ENCODE peak calls at places on chromosomes 12 and 14, in four cellular contexts. I is PC-9, V is GM23338, Z is GM23248. P is an unnamed sample. For H3F3A, the result is how much of the 10 kb centered on the place peaks cover.

GRCh38 chr12:47267571-47267970 is 187.8 kb upstream of the AMIGO2 start:
- DNase-seq in Z (peak), I (no peak), V (no peak), P (no peak)

GRCh38 chr14:99195602-99196309 is 76.2 kb downstream of the BCL11B start:
- DNase-seq in Z (peak), V (no peak), I (no peak), P (no peak)

GRCh38 chr12:112252184-112252583 is 126.8 kb downstream of the TRAFD1 start:
- DNase-seq in V (no peak), I (no peak), Z (peak), P (no peak)

GRCh38 chr14:85056228-85056627 is 473.7 kb upstream of the FLRT2 start:
- DNase-seq in I (no peak), V (no peak), Z (no peak), P (no peak)

GRCh38 chr12:118061011-118061875 is at the start of gene WSB2:
- DNase-seq in Z (peak), V (peak), I (peak), P (peak)

GRCh38 chr12:51814311-51815088 is 34.0 kb downstream of the FIGNL2 start:
- DNase-seq in V (peak), I (peak), Z (peak), P (peak)

GRCh38 chr14:56145965-56146364 is 27.8 kb downstream of the PELI2 start:
- DNase-seq in V (no peak), I (no peak), Z (peak), P (no peak)

GRCh38 chr14:103540816-103541493 is 12.0 kb downstream of the TRMT61A start:
- DNase-seq in Z (no peak), I (no peak), V (no peak), P (no peak)

GRCh38 chr12:46998811-46999368 is 80.5 kb upstream of the PCED1B start:
- DNase-seq in V (no peak), I (no peak), Z (peak), P (no peak)

DNA sequence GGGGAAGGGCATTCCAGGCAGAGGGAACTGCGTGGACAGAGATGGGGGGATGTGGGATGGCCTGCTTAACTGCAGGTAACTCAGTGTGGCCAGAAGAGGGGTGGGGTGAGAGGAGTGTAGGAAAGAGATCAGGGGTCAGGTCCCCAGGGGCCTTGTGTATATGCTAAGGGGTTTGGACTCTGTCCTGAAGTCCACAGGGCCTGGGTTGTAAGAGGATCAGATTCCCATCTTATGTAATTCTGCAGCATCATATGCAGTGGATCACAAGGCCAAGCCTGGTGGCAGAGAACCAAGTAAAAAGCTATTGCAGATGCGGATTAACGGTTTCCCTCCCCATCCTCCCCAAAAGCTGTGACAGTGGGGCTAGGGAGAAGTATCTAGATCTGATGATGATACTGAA is 8.7 kb downstream of the TCTN1 start:
- DNase-seq in V (no peak), Z (no peak), I (no peak), P (no peak)
- H3F3A ChIP-seq in V (under half), Z (under half), I (under half), P (under half)

GRCh38 chr12:102479984-102480383 is 379 bp downstream of the IGF1 start:
- DNase-seq in Z (no peak), V (no peak), I (no peak), P (no peak)
- H3F3A ChIP-seq in Z (under half), V (under half), I (under half), P (under half)

GRCh38 chr12:122018937-122019336 is 2.7 kb upstream of the BCL7A start:
- DNase-seq in V (no peak), Z (no peak), I (no peak), P (no peak)

GRCh38 chr12:122021193-122021821 is 377 bp upstream of the BCL7A start:
- DNase-seq in Z (peak), I (no peak), V (peak), P (peak)

GRCh38 chr12:122020795-122021192 is 890 bp upstream of the BCL7A start:
- DNase-seq in Z (no peak), I (no peak), V (peak), P (no peak)

GRCh38 chr12:122021822-122022392 is at the start of gene BCL7A:
- DNase-seq in I (peak), Z (peak), V (peak), P (peak)

DNA sequence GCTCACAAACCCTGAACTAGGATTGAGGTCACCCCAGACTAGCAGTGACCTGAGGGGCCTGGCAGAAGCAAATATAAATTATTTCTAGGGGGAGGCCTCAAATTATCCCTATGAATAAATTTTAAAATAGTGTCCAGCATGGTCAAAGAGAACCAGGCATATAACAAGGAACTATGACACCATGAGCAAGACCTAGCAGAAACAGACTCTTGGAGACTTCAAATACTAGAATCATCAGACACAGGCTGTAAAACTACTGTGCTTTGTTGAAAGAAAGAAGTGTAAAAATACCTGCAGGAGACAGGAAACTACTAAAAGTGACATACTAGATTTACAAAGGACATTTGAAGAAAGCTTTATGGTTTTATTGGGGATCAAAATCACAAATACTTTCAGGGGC is 3.2 kb upstream of the BCL7A start:
- DNase-seq in I (no peak), V (no peak), Z (no peak), P (no peak)
- H3F3A ChIP-seq in I (under half), V (under half), Z (under half), P (under half)

GRCh38 chr12:62724285-62724684 is 210.7 kb downstream of the PPM1H start:
- DNase-seq in I (no peak), Z (peak), V (no peak), P (no peak)

GRCh38 chr12:62726471-62726980 is 208.4 kb downstream of the PPM1H start:
- DNase-seq in Z (peak), V (no peak), I (no peak), P (no peak)

GRCh38 chr12:62725781-62726180 is 209.2 kb downstream of the PPM1H start:
- DNase-seq in Z (no peak), I (no peak), V (no peak), P (no peak)

GRCh38 chr12:62722971-62723680 is 211.8 kb downstream of the PPM1H start:
- DNase-seq in Z (peak), V (no peak), I (no peak), P (no peak)

GRCh38 chr12:62724947-62725447 is 210.0 kb downstream of the PPM1H start:
- DNase-seq in I (peak), Z (peak), V (peak), P (peak)
- H3F3A ChIP-seq in I (under half), Z (under half), V (under half), P (under half)

GRCh38 chr14:93977171-93977570 is 801 bp upstream of the ASB2 start:
- DNase-seq in Z (no peak), I (no peak), V (no peak), P (no peak)

GRCh38 chr14:93976477-93977057 is at the start of gene ASB2:
- DNase-seq in I (no peak), V (no peak), Z (no peak), P (no peak)

GRCh38 chr14:93974299-93974698 is 2.1 kb downstream of the ASB2 start:
- DNase-seq in V (no peak), I (no peak), Z (no peak), P (no peak)

GRCh38 chr14:93974833-93975232 is 1.5 kb downstream of the ASB2 start:
- DNase-seq in V (no peak), I (no peak), Z (no peak), P (no peak)

DNA sequence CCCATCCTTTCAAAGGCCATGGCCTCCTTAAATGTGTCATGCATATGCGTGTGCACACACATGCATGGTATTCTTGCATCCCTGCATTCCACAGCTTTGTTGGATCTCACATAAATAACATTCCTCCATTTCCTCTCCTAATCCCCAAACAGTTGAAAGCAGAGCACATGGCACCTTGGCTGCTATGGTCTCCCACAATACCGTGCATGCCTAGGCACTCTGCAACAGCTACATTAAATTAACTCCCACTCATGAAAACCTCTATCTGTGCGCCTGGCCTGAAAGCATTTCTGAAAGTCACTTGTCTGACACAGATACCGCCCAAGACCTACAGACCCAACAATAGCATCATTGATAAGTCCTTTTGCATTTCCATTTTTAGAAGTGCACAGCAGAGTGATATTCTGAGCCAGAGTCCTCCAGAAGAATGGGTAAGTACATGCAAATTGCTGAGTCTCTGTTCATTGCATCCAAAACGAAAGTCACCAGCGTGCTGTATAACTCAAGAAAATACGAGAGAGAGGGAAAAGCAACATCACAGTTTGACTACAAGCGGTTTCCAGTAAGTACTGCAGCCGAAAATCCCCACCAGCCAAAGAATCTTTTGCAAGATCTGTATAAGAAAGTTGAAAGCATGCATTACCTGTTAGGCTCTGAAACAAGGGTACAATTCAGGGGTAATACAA is 436 bp downstream of the ASB2 start:
- DNase-seq in Z (no peak), V (no peak), I (no peak), P (no peak)
- H3F3A ChIP-seq in Z (under half), V (under half), I (under half), P (under half)

GRCh38 chr12:50186667-50187066 is 19.5 kb upstream of the CERS5 start:
- DNase-seq in I (no peak), V (no peak), Z (peak), P (no peak)

GRCh38 chr12:50185975-50186663 is 18.9 kb upstream of the CERS5 start:
- DNase-seq in V (no peak), I (no peak), Z (peak), P (no peak)

GRCh38 chr12:50184261-50184660 is 17.1 kb upstream of the CERS5 start:
- DNase-seq in Z (no peak), I (no peak), V (no peak), P (no peak)

GRCh38 chr12:50187084-50187900 is 20.1 kb upstream of the CERS5 start:
- DNase-seq in V (no peak), Z (peak), I (no peak), P (no peak)

GRCh38 chr12:50185496-50185895 is 18.3 kb upstream of the CERS5 start:
- DNase-seq in I (no peak), V (no peak), Z (peak), P (no peak)
- H3F3A ChIP-seq in I (under half), V (under half), Z (half or more), P (under half)